ENCODE peak calls at places on chromosomes 5 and 9, in ten cellular contexts. X is mucosa of descending colon; F is endodermal cell; P is hepatocyte; E is ovary; K is dorsolateral prefrontal cortex; J is effector memory CD4-positive, alpha-beta T cell; L is NB4; G is fibroblast of the aortic adventitia; C is Jurkat, Clone E6-1. S is an unnamed sample.

GRCh38 chr9:88583901-88584596 is 49.1 kb downstream of the NXNL2 start:
- DNase-seq in J (no peak), F (no peak), C (no peak), K (no peak), L (no peak), E (no peak), X (no peak), G (peak; percentile 98), P (no peak), S (peak; percentile 72)

GRCh38 chr5:150609843-150610584 is 30.4 kb upstream of the SYNPO start:
- DNase-seq in X (peak; percentile 62), K (peak; percentile 75), G (no peak), L (no peak), J (no peak), E (no peak), F (no peak), C (no peak), P (peak; percentile 58), S (no peak)

GRCh38 chr5:98770911-98771322 is 2.5 kb upstream of the RGMB start:
- DNase-seq in E (no peak), P (no peak), C (peak; percentile 42), X (no peak), K (no peak), G (peak; percentile 58), J (no peak), L (no peak), F (no peak), S (no peak)

GRCh38 chr9:100869321-100869720 is 159.2 kb upstream of the PLPPR1 start:
- DNase-seq in P (no peak), J (no peak), L (no peak), F (no peak), G (no peak), X (no peak), C (no peak), K (no peak), E (no peak), S (no peak)

GRCh38 chr5:176889321-176890280 is 9.5 kb downstream of the HK3 start:
- DNase-seq in C (no peak), P (no peak), E (no peak), X (no peak), G (no peak), J (no peak), L (no peak), F (no peak), K (peak; percentile 5), S (no peak)

GRCh38 chr5:68320094-68320986 is 104.8 kb downstream of the PIK3R1 start:
- DNase-seq in F (no peak), K (no peak), X (peak; percentile 67), P (no peak), C (no peak), J (no peak), G (no peak), L (no peak), E (no peak), S (peak; percentile 71)

GRCh38 chr5:36928947-36929346 is 52.4 kb downstream of the NIPBL start:
- DNase-seq in F (no peak), J (no peak), G (peak; percentile 60), E (no peak), P (no peak), C (no peak), K (no peak), L (no peak), X (no peak), S (peak; percentile 58)

GRCh38 chr5:80959138-80959537 is 1.0 kb upstream of the RASGRF2 start:
- DNase-seq in J (no peak), G (no peak), E (no peak), C (no peak), L (no peak), F (peak; percentile 66), X (no peak), K (no peak), P (no peak), S (no peak)

GRCh38 chr5:98997000-98997399 is 68.2 kb upstream of the CHD1 start:
- DNase-seq in K (no peak), P (no peak), G (peak; percentile 83), E (no peak), X (no peak), F (no peak), J (no peak), C (no peak), L (no peak), S (peak; percentile 57)

GRCh38 chr9:133075925-133076324 is 14.1 kb downstream of the CEL start:
- DNase-seq in J (no peak), L (no peak), F (no peak), K (no peak), P (peak; percentile 47), G (peak; percentile 80), C (no peak), E (no peak), X (no peak), S (peak; percentile 75)

GRCh38 chr9:136726631-136727191 is 14.3 kb downstream of the DIPK1B start:
- DNase-seq in L (peak; percentile 68), G (peak; percentile 27), J (no peak), C (peak; percentile 47), P (peak; percentile 72), E (no peak), X (peak; percentile 51), F (peak; percentile 70), K (no peak), S (peak; percentile 62)

GRCh38 chr5:96649938-96650540 is 12.1 kb upstream of the CAST start:
- DNase-seq in X (no peak), P (no peak), E (no peak), J (no peak), L (no peak), K (no peak), F (no peak), G (no peak), C (no peak), S (no peak)

GRCh38 chr9:88998911-88999310 is 7.6 kb downstream of the S1PR3 start:
- DNase-seq in F (no peak), E (peak; percentile 58), J (no peak), K (no peak), C (no peak), L (no peak), P (no peak), X (no peak), G (peak; percentile 84), S (peak; percentile 71)

GRCh38 chr5:55535199-55535905 is 588 bp upstream of the PLPP1 start:
- DNase-seq in L (no peak), G (no peak), F (no peak), X (no peak), J (no peak), E (no peak), C (no peak), K (no peak), P (no peak), S (peak; percentile 31)

GRCh38 chr9:35342221-35342620 is 147.7 kb upstream of the RUSC2 start:
- DNase-seq in C (no peak), E (no peak), F (no peak), X (no peak), K (no peak), J (no peak), L (peak; percentile 48), P (no peak), G (peak; percentile 26), S (peak; percentile 15)

GRCh38 chr5:6943749-6944148 is 230.5 kb downstream of the TENT4A start:
- DNase-seq in G (no peak), P (no peak), K (no peak), L (no peak), X (no peak), F (no peak), C (no peak), E (no peak), J (no peak), S (no peak)

GRCh38 chr5:127697894-127698600 is 5.1 kb upstream of the CCDC192 start:
- DNase-seq in J (no peak), G (peak; percentile 59), F (no peak), P (peak; percentile 51), C (no peak), L (no peak), K (no peak), E (no peak), X (no peak), S (peak; percentile 68)

GRCh38 chr5:74309050-74309449 is 331.5 kb downstream of the ENC1 start:
- DNase-seq in K (no peak), E (no peak), C (no peak), J (no peak), G (no peak), P (no peak), F (no peak), L (no peak), X (no peak), S (no peak)

GRCh38 chr5:14331377-14331776 is 188.2 kb downstream of the TRIO start:
- DNase-seq in K (no peak), G (no peak), L (peak; percentile 69), E (no peak), F (no peak), C (no peak), P (no peak), X (no peak), J (no peak), S (no peak)
- H3K4me3 ChIP-seq in K (no peak overlapping the region), G (no peak overlapping the region), L (no peak overlapping the region), E (no peak overlapping the region), F (no peak overlapping the region), C (no peak overlapping the region), P (no peak overlapping the region), X (no peak overlapping the region), J (no peak overlapping the region), S (no peak overlapping the region)

GRCh38 chr9:121778252-121779225 is 127.1 kb downstream of the DAB2IP start:
- DNase-seq in E (no peak), F (no peak), P (no peak), K (no peak), X (no peak), J (no peak), L (no peak), G (peak; percentile 8), C (no peak), S (peak; percentile 44)
- H3K4me3 ChIP-seq in E (no peak overlapping the region), F (no peak overlapping the region), P (no peak overlapping the region), K (no peak overlapping the region), X (no peak overlapping the region), J (no peak overlapping the region), L (no peak overlapping the region), G (no peak overlapping the region), C (no peak overlapping the region), S (no peak overlapping the region)

DNA sequence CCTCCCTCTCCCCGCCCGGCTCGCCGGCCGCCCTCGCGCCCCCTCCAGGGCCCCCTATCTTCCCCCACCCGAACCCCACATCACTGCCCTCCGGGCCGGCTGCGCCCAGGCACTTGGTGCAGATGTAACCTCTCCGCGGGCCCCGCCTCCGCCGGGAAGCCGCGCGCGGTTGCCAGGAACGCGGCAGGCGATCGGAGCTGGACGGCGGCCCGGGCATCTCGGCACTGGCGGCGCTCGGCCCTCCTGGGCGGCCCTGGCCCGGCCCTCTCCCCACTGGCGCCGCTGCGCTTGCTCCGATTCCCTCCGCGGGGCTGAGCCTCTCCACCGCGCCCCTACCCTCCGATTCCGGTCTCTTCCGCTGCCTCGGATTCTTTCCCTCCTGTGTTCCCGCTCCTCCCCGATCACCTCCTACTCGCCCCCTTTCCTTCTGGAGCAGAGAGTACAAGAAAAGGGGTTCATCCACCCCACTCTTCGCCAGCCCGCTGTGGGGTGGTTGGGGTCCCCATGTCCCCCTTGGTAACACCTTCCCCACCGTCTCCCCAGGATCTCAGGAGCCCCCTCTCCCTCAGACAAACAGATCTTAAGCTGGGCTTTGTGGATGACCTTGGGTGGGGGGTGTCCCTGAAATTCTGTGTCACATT is 70.6 kb downstream of the C9orf50 start:
- DNase-seq in G (peak; percentile 78), K (peak; percentile 74), L (no peak), C (no peak), F (peak; percentile 84), P (peak; percentile 91), E (peak; percentile 94), X (peak; percentile 62), J (no peak), S (peak; percentile 79)
- H3K4me3 ChIP-seq in G (peak overlapping the region; percentile 53), K (peak overlapping the region; percentile 68), L (no peak overlapping the region), C (no peak overlapping the region), F (peak overlapping the region; percentile 78), P (peak overlapping the region; percentile 42), E (peak overlapping the region; percentile 49), X (no peak overlapping the region), J (peak overlapping the region; percentile 29), S (peak overlapping the region; percentile 60)

GRCh38 chr9:16867571-16868311 is 2.7 kb downstream of the BNC2 start:
- DNase-seq in K (no peak), C (no peak), P (peak; percentile 46), L (peak; percentile 59), J (no peak), G (peak; percentile 95), X (no peak), F (no peak), E (peak; percentile 55), S (peak; percentile 87)
- H3K4me3 ChIP-seq in K (no peak overlapping the region), C (no peak overlapping the region), P (peak overlapping the region; percentile 74), L (no peak overlapping the region), J (no peak overlapping the region), G (peak overlapping the region; percentile 85), X (no peak overlapping the region), F (no peak overlapping the region), E (peak overlapping the region; percentile 88), S (peak overlapping the region; percentile 87)

S was measured in fibroblast of villous mesenchyme.